ENCODE peak calls at places on chromosomes 3 and 15, in six cellular contexts. One of them, this sample, is unnamed.

GRCh38 chr3:113847664-113848461 is 9.3 kb downstream of the GRAMD1C start:
- DNase-seq in stimulated activated CD4-positive, alpha-beta T cell treated with anti-CD3 and anti-CD28 coated beads, Interleukin-4, amount 100 ng/mL, for 4 hours: no peak
- DNase-seq in A549: no peak
- DNase-seq in left cardiac atrium: no peak
- DNase-seq in germinal center: no peak
- DNase-seq in cardiac muscle cell: no peak
- DNase-seq in this sample: no peak

GRCh38 chr15:94162946-94163345 is 68.4 kb upstream of the MCTP2 start:
- DNase-seq in stimulated activated CD4-positive, alpha-beta T cell treated with anti-CD3 and anti-CD28 coated beads, Interleukin-4, amount 100 ng/mL, for 4 hours: no peak
- DNase-seq in A549: no peak
- DNase-seq in left cardiac atrium: no peak
- DNase-seq in germinal center: no peak
- DNase-seq in cardiac muscle cell: no peak
- DNase-seq in this sample: no peak

GRCh38 chr3:71560665-71561064 is 22.9 kb downstream of the FOXP1 start:
- DNase-seq in stimulated activated CD4-positive, alpha-beta T cell treated with anti-CD3 and anti-CD28 coated beads, Interleukin-4, amount 100 ng/mL, for 4 hours: no peak
- DNase-seq in A549: no peak
- DNase-seq in left cardiac atrium: no peak
- DNase-seq in germinal center: no peak
- DNase-seq in cardiac muscle cell: no peak
- DNase-seq in this sample: no peak

GRCh38 chr15:98103570-98103969 is 143.1 kb downstream of the ARRDC4 start:
- DNase-seq in stimulated activated CD4-positive, alpha-beta T cell treated with anti-CD3 and anti-CD28 coated beads, Interleukin-4, amount 100 ng/mL, for 4 hours: no peak
- DNase-seq in A549: no peak
- DNase-seq in left cardiac atrium: no peak
- DNase-seq in germinal center: no peak
- DNase-seq in cardiac muscle cell: no peak
- DNase-seq in this sample: no peak

GRCh38 chr15:32683906-32684584 is 33.8 kb upstream of the GREM1 start:
- DNase-seq in stimulated activated CD4-positive, alpha-beta T cell treated with anti-CD3 and anti-CD28 coated beads, Interleukin-4, amount 100 ng/mL, for 4 hours: no peak
- DNase-seq in A549: peak
- DNase-seq in left cardiac atrium: no peak
- DNase-seq in germinal center: no peak
- DNase-seq in cardiac muscle cell: peak
- DNase-seq in this sample: no peak

GRCh38 chr3:112811150-112811884 is 35.3 kb downstream of the CD200R1L start:
- DNase-seq in stimulated activated CD4-positive, alpha-beta T cell treated with anti-CD3 and anti-CD28 coated beads, Interleukin-4, amount 100 ng/mL, for 4 hours: no peak
- DNase-seq in A549: no peak
- DNase-seq in left cardiac atrium: peak
- DNase-seq in germinal center: no peak
- DNase-seq in cardiac muscle cell: peak
- DNase-seq in this sample: no peak

GRCh38 chr3:48770187-48770502 is 53.1 kb upstream of the IP6K2 start:
- DNase-seq in stimulated activated CD4-positive, alpha-beta T cell treated with anti-CD3 and anti-CD28 coated beads, Interleukin-4, amount 100 ng/mL, for 4 hours: no peak
- DNase-seq in A549: no peak
- DNase-seq in left cardiac atrium: no peak
- DNase-seq in germinal center: no peak
- DNase-seq in cardiac muscle cell: no peak
- DNase-seq in this sample: no peak

GRCh38 chr3:79521221-79521848 is 246.5 kb downstream of the ROBO1 start:
- DNase-seq in stimulated activated CD4-positive, alpha-beta T cell treated with anti-CD3 and anti-CD28 coated beads, Interleukin-4, amount 100 ng/mL, for 4 hours: no peak
- DNase-seq in A549: peak
- DNase-seq in left cardiac atrium: no peak
- DNase-seq in germinal center: peak
- DNase-seq in cardiac muscle cell: peak
- DNase-seq in this sample: no peak

GRCh38 chr3:105997800-105998526 is 129.2 kb upstream of the CBLB start:
- DNase-seq in stimulated activated CD4-positive, alpha-beta T cell treated with anti-CD3 and anti-CD28 coated beads, Interleukin-4, amount 100 ng/mL, for 4 hours: no peak
- DNase-seq in A549: peak
- DNase-seq in left cardiac atrium: peak
- DNase-seq in germinal center: no peak
- DNase-seq in cardiac muscle cell: peak
- DNase-seq in this sample: no peak

GRCh38 chr3:126116526-126116925 is 32.6 kb upstream of the SLC41A3 start:
- DNase-seq in stimulated activated CD4-positive, alpha-beta T cell treated with anti-CD3 and anti-CD28 coated beads, Interleukin-4, amount 100 ng/mL, for 4 hours: no peak
- DNase-seq in A549: no peak
- DNase-seq in left cardiac atrium: no peak
- DNase-seq in germinal center: no peak
- DNase-seq in cardiac muscle cell: no peak
- DNase-seq in this sample: no peak

GRCh38 chr3:151912041-151912440 is 38.6 kb downstream of the SUCNR1 start:
- DNase-seq in stimulated activated CD4-positive, alpha-beta T cell treated with anti-CD3 and anti-CD28 coated beads, Interleukin-4, amount 100 ng/mL, for 4 hours: no peak
- DNase-seq in A549: no peak
- DNase-seq in left cardiac atrium: no peak
- DNase-seq in germinal center: no peak
- DNase-seq in cardiac muscle cell: no peak
- DNase-seq in this sample: no peak

GRCh38 chr3:14331273-14331672 is 71.1 kb upstream of the SLC6A6 start:
- DNase-seq in stimulated activated CD4-positive, alpha-beta T cell treated with anti-CD3 and anti-CD28 coated beads, Interleukin-4, amount 100 ng/mL, for 4 hours: no peak
- DNase-seq in A549: no peak
- DNase-seq in left cardiac atrium: no peak
- DNase-seq in germinal center: no peak
- DNase-seq in cardiac muscle cell: no peak
- DNase-seq in this sample: no peak

GRCh38 chr3:130901463-130902204 is 7.8 kb downstream of the ATP2C1 start:
- DNase-seq in stimulated activated CD4-positive, alpha-beta T cell treated with anti-CD3 and anti-CD28 coated beads, Interleukin-4, amount 100 ng/mL, for 4 hours: no peak
- DNase-seq in A549: peak
- DNase-seq in left cardiac atrium: no peak
- DNase-seq in germinal center: no peak
- DNase-seq in cardiac muscle cell: no peak
- DNase-seq in this sample: no peak

GRCh38 chr3:125622381-125622788 is 27.1 kb upstream of the OSBPL11 start:
- DNase-seq in stimulated activated CD4-positive, alpha-beta T cell treated with anti-CD3 and anti-CD28 coated beads, Interleukin-4, amount 100 ng/mL, for 4 hours: no peak
- DNase-seq in A549: no peak
- DNase-seq in left cardiac atrium: peak
- DNase-seq in germinal center: no peak
- DNase-seq in cardiac muscle cell: no peak
- DNase-seq in this sample: no peak

GRCh38 chr3:171309906-171310359 is 150.3 kb downstream of the TNIK start:
- DNase-seq in stimulated activated CD4-positive, alpha-beta T cell treated with anti-CD3 and anti-CD28 coated beads, Interleukin-4, amount 100 ng/mL, for 4 hours: no peak
- DNase-seq in A549: peak
- DNase-seq in left cardiac atrium: no peak
- DNase-seq in germinal center: no peak
- DNase-seq in cardiac muscle cell: peak
- DNase-seq in this sample: no peak

GRCh38 chr15:45777781-45778180 is 143.0 kb downstream of the SQOR start:
- DNase-seq in stimulated activated CD4-positive, alpha-beta T cell treated with anti-CD3 and anti-CD28 coated beads, Interleukin-4, amount 100 ng/mL, for 4 hours: no peak
- DNase-seq in A549: no peak
- DNase-seq in left cardiac atrium: no peak
- DNase-seq in germinal center: peak
- DNase-seq in cardiac muscle cell: no peak
- DNase-seq in this sample: no peak

GRCh38 chr15:37134699-37135131 is 34.4 kb upstream of the MEIS2 start:
- DNase-seq in stimulated activated CD4-positive, alpha-beta T cell treated with anti-CD3 and anti-CD28 coated beads, Interleukin-4, amount 100 ng/mL, for 4 hours: no peak
- DNase-seq in A549: peak
- DNase-seq in left cardiac atrium: no peak
- DNase-seq in germinal center: peak
- DNase-seq in cardiac muscle cell: peak
- DNase-seq in this sample: no peak

GRCh38 chr3:53883008-53883407 is 1.1 kb upstream of the ACTR8 start:
- DNase-seq in stimulated activated CD4-positive, alpha-beta T cell treated with anti-CD3 and anti-CD28 coated beads, Interleukin-4, amount 100 ng/mL, for 4 hours: no peak
- DNase-seq in A549: no peak
- DNase-seq in left cardiac atrium: no peak
- DNase-seq in germinal center: no peak
- DNase-seq in cardiac muscle cell: no peak
- DNase-seq in this sample: no peak

GRCh38 chr15:86362556-86362955 is 282.9 kb downstream of the AGBL1 start:
- DNase-seq in stimulated activated CD4-positive, alpha-beta T cell treated with anti-CD3 and anti-CD28 coated beads, Interleukin-4, amount 100 ng/mL, for 4 hours: no peak
- DNase-seq in A549: peak
- DNase-seq in left cardiac atrium: no peak
- DNase-seq in germinal center: no peak
- DNase-seq in cardiac muscle cell: no peak
- DNase-seq in this sample: no peak

GRCh38 chr15:60343221-60343970 is 54.4 kb downstream of the ANXA2 start:
- DNase-seq in stimulated activated CD4-positive, alpha-beta T cell treated with anti-CD3 and anti-CD28 coated beads, Interleukin-4, amount 100 ng/mL, for 4 hours: no peak
- DNase-seq in A549: no peak
- DNase-seq in left cardiac atrium: no peak
- DNase-seq in germinal center: no peak
- DNase-seq in cardiac muscle cell: no peak
- DNase-seq in this sample: no peak

GRCh38 chr15:31544361-31544760 is 217.7 kb downstream of the KLF13 start:
- DNase-seq in stimulated activated CD4-positive, alpha-beta T cell treated with anti-CD3 and anti-CD28 coated beads, Interleukin-4, amount 100 ng/mL, for 4 hours: no peak
- DNase-seq in A549: no peak
- DNase-seq in left cardiac atrium: no peak
- DNase-seq in germinal center: no peak
- DNase-seq in cardiac muscle cell: no peak
- DNase-seq in this sample: no peak

GRCh38 chr15:64604319-64604718 is 143.9 kb downstream of the ZNF609 start:
- DNase-seq in stimulated activated CD4-positive, alpha-beta T cell treated with anti-CD3 and anti-CD28 coated beads, Interleukin-4, amount 100 ng/mL, for 4 hours: no peak
- DNase-seq in A549: no peak
- DNase-seq in left cardiac atrium: no peak
- DNase-seq in germinal center: no peak
- DNase-seq in cardiac muscle cell: no peak
- DNase-seq in this sample: no peak

GRCh38 chr3:51362476-51362875 is 22.6 kb upstream of the MANF start:
- DNase-seq in stimulated activated CD4-positive, alpha-beta T cell treated with anti-CD3 and anti-CD28 coated beads, Interleukin-4, amount 100 ng/mL, for 4 hours: no peak
- DNase-seq in A549: no peak
- DNase-seq in left cardiac atrium: no peak
- DNase-seq in germinal center: no peak
- DNase-seq in cardiac muscle cell: no peak
- DNase-seq in this sample: no peak

GRCh38 chr3:196754215-196754937 is 14.7 kb downstream of the PAK2 start:
- DNase-seq in stimulated activated CD4-positive, alpha-beta T cell treated with anti-CD3 and anti-CD28 coated beads, Interleukin-4, amount 100 ng/mL, for 4 hours: no peak
- DNase-seq in A549: no peak
- DNase-seq in left cardiac atrium: no peak
- DNase-seq in germinal center: no peak
- DNase-seq in cardiac muscle cell: peak
- DNase-seq in this sample: no peak

GRCh38 chr15:39580630-39581500 is at the start of gene THBS1:
- DNase-seq in stimulated activated CD4-positive, alpha-beta T cell treated with anti-CD3 and anti-CD28 coated beads, Interleukin-4, amount 100 ng/mL, for 4 hours: peak
- DNase-seq in A549: peak
- DNase-seq in left cardiac atrium: peak
- DNase-seq in germinal center: no peak
- DNase-seq in cardiac muscle cell: peak
- DNase-seq in this sample: peak

GRCh38 chr15:39300451-39301153 is 280.3 kb upstream of the THBS1 start:
- DNase-seq in stimulated activated CD4-positive, alpha-beta T cell treated with anti-CD3 and anti-CD28 coated beads, Interleukin-4, amount 100 ng/mL, for 4 hours: no peak
- DNase-seq in A549: peak
- DNase-seq in left cardiac atrium: no peak
- DNase-seq in germinal center: no peak
- DNase-seq in cardiac muscle cell: peak
- DNase-seq in this sample: no peak

GRCh38 chr3:184230603-184231528 is 1.5 kb downstream of the VWA5B2 start:
- DNase-seq in stimulated activated CD4-positive, alpha-beta T cell treated with anti-CD3 and anti-CD28 coated beads, Interleukin-4, amount 100 ng/mL, for 4 hours: no peak
- DNase-seq in A549: no peak
- DNase-seq in left cardiac atrium: no peak
- DNase-seq in germinal center: no peak
- DNase-seq in cardiac muscle cell: no peak
- DNase-seq in this sample: no peak

GRCh38 chr3:103227651-103228050 is 792.8 kb downstream of the ZPLD1 start:
- DNase-seq in stimulated activated CD4-positive, alpha-beta T cell treated with anti-CD3 and anti-CD28 coated beads, Interleukin-4, amount 100 ng/mL, for 4 hours: no peak
- DNase-seq in A549: no peak
- DNase-seq in left cardiac atrium: no peak
- DNase-seq in germinal center: no peak
- DNase-seq in cardiac muscle cell: no peak
- DNase-seq in this sample: no peak

GRCh38 chr3:8953336-8953735 is 9.9 kb downstream of the RAD18 start:
- DNase-seq in stimulated activated CD4-positive, alpha-beta T cell treated with anti-CD3 and anti-CD28 coated beads, Interleukin-4, amount 100 ng/mL, for 4 hours: no peak
- DNase-seq in A549: no peak
- DNase-seq in left cardiac atrium: no peak
- DNase-seq in germinal center: no peak
- DNase-seq in cardiac muscle cell: no peak
- DNase-seq in this sample: no peak

GRCh38 chr3:192958219-192958872 is 40.7 kb upstream of the MB21D2 start:
- DNase-seq in stimulated activated CD4-positive, alpha-beta T cell treated with anti-CD3 and anti-CD28 coated beads, Interleukin-4, amount 100 ng/mL, for 4 hours: no peak
- DNase-seq in A549: no peak
- DNase-seq in left cardiac atrium: no peak
- DNase-seq in germinal center: no peak
- DNase-seq in cardiac muscle cell: peak
- DNase-seq in this sample: no peak

GRCh38 chr15:48510976-48511375 is 134.5 kb downstream of the FBN1 start:
- DNase-seq in stimulated activated CD4-positive, alpha-beta T cell treated with anti-CD3 and anti-CD28 coated beads, Interleukin-4, amount 100 ng/mL, for 4 hours: no peak
- DNase-seq in A549: no peak
- DNase-seq in left cardiac atrium: no peak
- DNase-seq in germinal center: no peak
- DNase-seq in cardiac muscle cell: peak
- DNase-seq in this sample: no peak

GRCh38 chr3:100875239-100875638 is 118.0 kb downstream of the ABI3BP start:
- DNase-seq in stimulated activated CD4-positive, alpha-beta T cell treated with anti-CD3 and anti-CD28 coated beads, Interleukin-4, amount 100 ng/mL, for 4 hours: no peak
- DNase-seq in A549: no peak
- DNase-seq in left cardiac atrium: peak
- DNase-seq in germinal center: no peak
- DNase-seq in cardiac muscle cell: peak
- DNase-seq in this sample: peak

GRCh38 chr3:66253790-66254620 is 33.2 kb downstream of the SLC25A26 start:
- DNase-seq in stimulated activated CD4-positive, alpha-beta T cell treated with anti-CD3 and anti-CD28 coated beads, Interleukin-4, amount 100 ng/mL, for 4 hours: no peak
- DNase-seq in A549: peak
- DNase-seq in left cardiac atrium: no peak
- DNase-seq in germinal center: peak
- DNase-seq in cardiac muscle cell: peak
- DNase-seq in this sample: no peak

GRCh38 chr15:41556657-41557056 is 2.4 kb upstream of the TYRO3 start:
- DNase-seq in stimulated activated CD4-positive, alpha-beta T cell treated with anti-CD3 and anti-CD28 coated beads, Interleukin-4, amount 100 ng/mL, for 4 hours: no peak
- DNase-seq in A549: no peak
- DNase-seq in left cardiac atrium: no peak
- DNase-seq in germinal center: no peak
- DNase-seq in cardiac muscle cell: no peak
- DNase-seq in this sample: no peak

GRCh38 chr3:89803711-89804110 is 696.3 kb downstream of the EPHA3 start:
- DNase-seq in stimulated activated CD4-positive, alpha-beta T cell treated with anti-CD3 and anti-CD28 coated beads, Interleukin-4, amount 100 ng/mL, for 4 hours: no peak
- DNase-seq in A549: no peak
- DNase-seq in left cardiac atrium: no peak
- DNase-seq in germinal center: no peak
- DNase-seq in cardiac muscle cell: no peak
- DNase-seq in this sample: no peak

GRCh38 chr3:76310059-76310458 is 524.7 kb upstream of the ZNF717 start:
- DNase-seq in stimulated activated CD4-positive, alpha-beta T cell treated with anti-CD3 and anti-CD28 coated beads, Interleukin-4, amount 100 ng/mL, for 4 hours: no peak
- DNase-seq in A549: no peak
- DNase-seq in left cardiac atrium: no peak
- DNase-seq in germinal center: no peak
- DNase-seq in cardiac muscle cell: no peak
- DNase-seq in this sample: no peak

GRCh38 chr3:187551419-187551818 is 118.8 kb downstream of the SST start:
- DNase-seq in stimulated activated CD4-positive, alpha-beta T cell treated with anti-CD3 and anti-CD28 coated beads, Interleukin-4, amount 100 ng/mL, for 4 hours: no peak
- DNase-seq in A549: no peak
- DNase-seq in left cardiac atrium: no peak
- DNase-seq in germinal center: no peak
- DNase-seq in cardiac muscle cell: no peak
- DNase-seq in this sample: no peak

GRCh38 chr3:190608850-190609589 is 95.1 kb downstream of the IL1RAP start:
- DNase-seq in stimulated activated CD4-positive, alpha-beta T cell treated with anti-CD3 and anti-CD28 coated beads, Interleukin-4, amount 100 ng/mL, for 4 hours: no peak
- DNase-seq in A549: no peak
- DNase-seq in left cardiac atrium: no peak
- DNase-seq in germinal center: no peak
- DNase-seq in cardiac muscle cell: peak
- DNase-seq in this sample: no peak